ENCODE peak calls at places on chromosomes 7 and 10, in six cellular contexts. A is HepG2, G is GM12878, I is NB4, M is A549, E is K562. R is an unnamed sample.

GRCh38 chr7:134613623-134614347 is 32.9 kb upstream of the BPGM start:
- DNase-seq in A (no peak), G (no peak), I (peak; percentile 75), M (peak; percentile 86), E (no peak), R (peak; percentile 99)

GRCh38 chr10:30387646-30388243 is 38.7 kb upstream of the MTPAP start:
- DNase-seq in A (peak; percentile 35), G (no peak), I (no peak), M (peak; percentile 21), E (peak; percentile 18), R (no peak)

GRCh38 chr10:34262965-34263364 is 552.1 kb downstream of the PARD3 start:
- DNase-seq in A (peak; percentile 8), G (no peak), I (no peak), M (peak; percentile 45), E (no peak), R (peak; percentile 22)

GRCh38 chr7:98474558-98474957 is 73.7 kb upstream of the BAIAP2L1 start:
- DNase-seq in A (no peak), G (no peak), I (peak; percentile 21), M (peak; percentile 22), E (no peak), R (no peak)

GRCh38 chr10:97511711-97512445 is 13.2 kb downstream of the UBTD1 start:
- DNase-seq in A (no peak), G (no peak), I (no peak), M (no peak), E (peak; percentile 22), R (no peak)

GRCh38 chr7:40604601-40605438 is 470.0 kb downstream of the SUGCT start:
- DNase-seq in A (peak; percentile 29), G (no peak), I (peak; percentile 78), M (peak; percentile 45), E (peak; percentile 14), R (peak; percentile 65)

GRCh38 chr10:15455456-15455855 is 84.4 kb upstream of the FAM171A1 start:
- DNase-seq in A (no peak), G (no peak), I (no peak), M (no peak), E (peak; percentile 71), R (no peak)

GRCh38 chr7:106243893-106244292 is 40.9 kb downstream of the NAMPT start:
- DNase-seq in A (no peak), G (no peak), I (no peak), M (no peak), E (peak; percentile 36), R (no peak)

GRCh38 chr7:19117870-19118608 is 603 bp upstream of the TWIST1 start:
- DNase-seq in A (no peak), G (no peak), I (peak; percentile 32), M (no peak), E (no peak), R (no peak)

GRCh38 chr7:6446977-6447588 is 671 bp downstream of the DAGLB start:
- DNase-seq in A (peak; percentile 78), G (no peak), I (peak; percentile 89), M (peak; percentile 86), E (peak; percentile 82), R (peak; percentile 90)

GRCh38 chr10:65769828-65770227 is 1156.0 kb upstream of the LRRTM3 start:
- DNase-seq in A (no peak), G (no peak), I (no peak), M (no peak), E (no peak), R (no peak)

GRCh38 chr7:116259821-116260440 is 49.6 kb downstream of the TES start:
- DNase-seq in A (no peak), G (no peak), I (no peak), M (peak; percentile 86), E (no peak), R (peak; percentile 36)

GRCh38 chr10:46251857-46252847 is 34.6 kb upstream of the ANTXRL start:
- DNase-seq in A (no peak), G (no peak), I (no peak), M (no peak), E (no peak), R (no peak)

GRCh38 chr7:2760098-2760889 is 72.3 kb downstream of the AMZ1 start:
- DNase-seq in A (peak; percentile 46), G (no peak), I (peak; percentile 87), M (peak; percentile 87), E (peak; percentile 69), R (peak; percentile 37)

GRCh38 chr10:48890904-48891839 is 48.5 kb downstream of the LRRC18 start:
- DNase-seq in A (no peak), G (no peak), I (peak; percentile 35), M (no peak), E (no peak), R (no peak)

GRCh38 chr7:48781783-48782182 is 142.6 kb upstream of the CDC14C start:
- DNase-seq in A (no peak), G (no peak), I (peak; percentile 28), M (no peak), E (no peak), R (no peak)

GRCh38 chr10:88147000-88147798 is 283.8 kb downstream of the PTEN start:
- DNase-seq in A (no peak), G (no peak), I (no peak), M (no peak), E (no peak), R (no peak)

GRCh38 chr10:78559514-78560392 is 509.0 kb upstream of the ZMIZ1 start:
- DNase-seq in A (no peak), G (no peak), I (no peak), M (no peak), E (no peak), R (no peak)

GRCh38 chr10:46048152-46048551 is 2.1 kb upstream of the MSMB start:
- DNase-seq in A (no peak), G (no peak), I (no peak), M (no peak), E (no peak), R (no peak)

GRCh38 chr10:77756319-77757232 is 119.0 kb upstream of the KCNMA1 start:
- DNase-seq in A (peak; percentile 59), G (no peak), I (peak; percentile 74), M (peak; percentile 68), E (peak; percentile 80), R (peak; percentile 78)

GRCh38 chr7:131370523-131370968 is 42.9 kb downstream of the MKLN1 start:
- DNase-seq in A (no peak), G (peak; percentile 48), I (peak; percentile 48), M (no peak), E (peak; percentile 25), R (no peak)

GRCh38 chr10:95758351-95759025 is 2.5 kb downstream of the ENTPD1 start:
- DNase-seq in A (no peak), G (peak; percentile 92), I (peak; percentile 64), M (peak; percentile 4), E (peak; percentile 63), R (peak; percentile 26)

GRCh38 chr10:124184208-124184820 is 90.9 kb upstream of the CHST15 start:
- DNase-seq in A (no peak), G (no peak), I (no peak), M (no peak), E (no peak), R (no peak)

DNA sequence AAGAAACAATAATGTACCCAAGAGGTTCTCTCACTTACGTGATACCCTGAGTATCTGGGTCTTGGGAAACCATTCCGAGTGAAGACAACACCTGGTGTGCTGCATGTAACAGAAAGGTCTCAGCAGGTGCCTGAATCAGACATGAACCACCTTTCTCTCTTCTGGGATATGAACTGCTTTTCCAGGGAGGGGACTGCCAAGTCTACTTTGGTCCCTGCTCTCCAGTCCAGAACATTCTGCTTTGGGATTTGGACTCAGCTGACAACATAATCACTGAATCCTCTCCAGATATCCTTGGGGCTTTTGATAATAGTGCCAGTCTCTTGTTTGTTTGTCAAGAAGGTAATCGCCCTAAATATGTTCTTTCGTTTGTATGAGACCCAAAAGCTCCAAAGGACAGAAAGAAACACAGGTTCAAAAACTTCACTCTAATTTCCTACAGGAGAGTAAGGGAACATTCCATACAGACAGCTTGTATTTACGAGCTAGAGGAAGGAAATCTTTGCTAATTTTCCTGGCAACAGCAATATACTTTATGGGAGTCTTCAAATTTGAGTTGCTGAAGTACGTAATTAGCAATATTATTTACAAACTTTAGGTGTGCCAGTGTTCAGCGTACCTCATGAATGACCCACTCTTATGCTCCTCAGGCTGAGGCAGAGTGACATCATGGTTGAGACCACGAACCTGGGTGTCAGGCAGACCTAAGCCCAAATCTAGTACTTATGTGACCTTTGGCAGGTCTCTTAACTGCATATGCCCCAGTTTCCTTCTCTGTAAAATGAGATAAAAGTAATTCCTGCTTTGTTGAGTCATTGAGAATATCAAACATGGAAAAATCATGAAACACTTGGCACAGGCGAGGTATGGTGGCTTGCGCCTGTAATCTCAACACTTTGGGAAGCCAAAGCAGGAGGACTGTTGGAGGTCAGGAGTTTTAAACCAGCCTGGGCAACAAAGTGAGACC is 5.4 kb downstream of the ABLIM1 start:
- DNase-seq in A (no peak), G (no peak), I (no peak), M (no peak), E (no peak), R (peak; percentile 97)
- TF ChIP-seq MYC in A (no peak), G (no peak), I (no peak), M (no peak), E (no peak), R (no peak)

DNA sequence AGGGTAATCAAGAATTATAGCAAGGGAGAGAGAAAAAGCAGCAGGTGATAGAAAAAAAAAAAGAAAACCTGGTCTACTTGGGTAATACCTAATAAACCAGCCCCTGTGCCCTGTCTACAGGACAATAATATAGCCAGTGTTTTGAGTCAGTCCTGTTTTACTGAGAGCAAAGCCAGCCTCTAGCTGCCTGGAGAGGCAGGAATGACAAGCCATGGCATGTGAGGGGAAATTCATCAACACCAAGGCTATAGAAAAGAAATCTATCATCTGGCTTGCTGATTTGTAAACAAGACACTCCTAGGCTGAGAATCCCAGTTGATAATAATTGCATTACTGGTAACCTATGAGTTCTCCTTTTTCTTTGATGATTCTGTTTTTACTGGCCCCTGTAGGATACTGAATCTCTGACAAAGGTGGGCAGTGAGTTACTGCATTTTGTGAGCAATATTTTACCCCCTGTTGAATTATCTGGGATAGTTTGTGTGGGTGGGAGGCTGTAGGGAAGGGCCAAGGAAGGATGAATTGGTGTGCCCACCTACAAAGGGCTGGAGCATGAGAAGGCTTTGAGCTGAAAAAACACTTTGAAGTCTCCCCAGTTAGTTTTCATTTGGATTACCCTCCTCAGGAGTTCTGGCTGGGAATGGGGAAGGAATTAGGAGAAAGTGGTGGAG is 1.6 kb upstream of the WEE2 start:
- DNase-seq in A (no peak), G (no peak), I (no peak), M (no peak), E (no peak), R (no peak)
- TF ChIP-seq MYC in A (no peak), G (no peak), I (no peak), M (no peak), E (no peak), R (no peak)

DNA sequence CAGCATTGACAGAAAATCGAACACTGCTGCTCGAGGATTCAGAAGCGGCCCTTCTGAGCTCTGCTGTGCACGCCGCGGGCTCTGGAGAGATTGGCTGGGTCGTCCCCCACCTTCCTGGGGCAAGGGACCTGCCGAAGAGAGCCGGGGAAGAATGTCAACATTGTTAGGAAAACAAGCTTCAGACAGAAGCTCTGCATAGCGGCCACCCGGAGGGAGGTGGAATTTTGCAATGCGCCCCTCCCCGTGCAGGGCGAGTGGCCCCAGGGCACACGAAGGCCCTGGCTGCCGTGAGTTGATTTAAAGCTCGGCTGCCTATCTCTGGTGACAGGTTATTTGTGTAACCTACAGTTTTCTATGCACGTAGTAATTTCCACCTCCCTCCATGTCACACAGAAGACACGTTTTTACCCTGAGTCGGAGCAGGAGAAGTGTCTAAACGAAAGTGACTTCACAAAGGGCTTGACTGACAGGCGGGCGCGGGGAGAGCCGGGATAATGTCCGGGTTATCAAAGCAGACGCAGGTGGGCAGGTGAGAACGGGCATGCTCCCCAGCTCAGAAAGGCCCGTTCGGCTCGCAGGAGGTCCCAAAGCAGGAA is 84.7 kb downstream of the PDGFA start:
- DNase-seq in A (peak; percentile 75), G (no peak), I (no peak), M (no peak), E (no peak), R (peak; percentile 18)
- TF ChIP-seq MYC in A (peak; percentile 54), G (no peak), I (no peak), M (no peak), E (no peak), R (no peak)

GRCh38 chr7:21142081-21142480 is 285.8 kb upstream of the SP4 start:
- DNase-seq in A (no peak), G (no peak), I (no peak), M (peak; percentile 4), E (no peak), R (no peak)
- TF ChIP-seq MYC in A (no peak), G (no peak), I (no peak), M (no peak), E (no peak), R (no peak)